ENCODE peak calls at places on chromosome 3, in six cellular contexts. One of them, this sample, is unnamed. For H4K20me1, the result is how much of the 10 kb centered on the place peaks cover.

GRCh38 chr3:78887029-78887428 is 880.8 kb downstream of the ROBO1 start:
- DNase-seq in endothelial cell of umbilical vein: no peak
- DNase-seq in GM23248: peak
- DNase-seq in HepG2: no peak
- DNase-seq in fibroblast of lung: peak
- DNase-seq in H1: no peak
- DNase-seq in this sample: no peak

GRCh38 chr3:15207836-15208504 is 1.9 kb downstream of the CAPN7 start:
- DNase-seq in HepG2: no peak
- DNase-seq in endothelial cell of umbilical vein: peak
- DNase-seq in H1: no peak
- DNase-seq in fibroblast of lung: peak
- DNase-seq in GM23248: peak
- DNase-seq in this sample: no peak

GRCh38 chr3:87694678-87695077 is 364.1 kb downstream of the CGGBP1 start:
- DNase-seq in fibroblast of lung: no peak
- DNase-seq in GM23248: no peak
- DNase-seq in H1: no peak
- DNase-seq in endothelial cell of umbilical vein: no peak
- DNase-seq in HepG2: no peak
- DNase-seq in this sample: no peak

GRCh38 chr3:79937567-79937966 is 169.8 kb upstream of the ROBO1 start:
- DNase-seq in endothelial cell of umbilical vein: no peak
- DNase-seq in HepG2: no peak
- DNase-seq in H1: no peak
- DNase-seq in fibroblast of lung: peak
- DNase-seq in GM23248: no peak
- DNase-seq in this sample: no peak

GRCh38 chr3:156395961-156396700 is 158.8 kb downstream of the SSR3 start:
- DNase-seq in endothelial cell of umbilical vein: no peak
- DNase-seq in fibroblast of lung: peak
- DNase-seq in HepG2: peak
- DNase-seq in H1: no peak
- DNase-seq in GM23248: peak
- DNase-seq in this sample: no peak

GRCh38 chr3:138776961-138777360 is 57.8 kb downstream of the PIK3CB start:
- DNase-seq in HepG2: no peak
- DNase-seq in H1: peak
- DNase-seq in endothelial cell of umbilical vein: no peak
- DNase-seq in GM23248: no peak
- DNase-seq in fibroblast of lung: no peak
- DNase-seq in this sample: no peak

GRCh38 chr3:7543294-7543693 is 682.4 kb downstream of the GRM7 start:
- DNase-seq in fibroblast of lung: peak
- DNase-seq in H1: no peak
- DNase-seq in GM23248: no peak
- DNase-seq in HepG2: no peak
- DNase-seq in endothelial cell of umbilical vein: peak
- DNase-seq in this sample: no peak

GRCh38 chr3:126551066-126551838 is 7.5 kb downstream of the C3orf22 start:
- DNase-seq in GM23248: peak
- DNase-seq in endothelial cell of umbilical vein: no peak
- DNase-seq in H1: no peak
- DNase-seq in HepG2: no peak
- DNase-seq in fibroblast of lung: no peak
- DNase-seq in this sample: peak

GRCh38 chr3:122932251-122932967 is 95.2 kb downstream of the SEMA5B start:
- DNase-seq in endothelial cell of umbilical vein: no peak
- DNase-seq in H1: no peak
- DNase-seq in GM23248: no peak
- DNase-seq in HepG2: no peak
- DNase-seq in fibroblast of lung: peak
- DNase-seq in this sample: no peak

GRCh38 chr3:26647078-26647477 is 24.5 kb downstream of the LRRC3B start:
- DNase-seq in endothelial cell of umbilical vein: no peak
- DNase-seq in H1: no peak
- DNase-seq in fibroblast of lung: no peak
- DNase-seq in HepG2: no peak
- DNase-seq in GM23248: no peak
- DNase-seq in this sample: no peak

GRCh38 chr3:108486910-108487309 is 23.5 kb downstream of the MYH15 start:
- DNase-seq in fibroblast of lung: peak
- DNase-seq in HepG2: no peak
- DNase-seq in endothelial cell of umbilical vein: peak
- DNase-seq in H1: no peak
- DNase-seq in GM23248: peak
- DNase-seq in this sample: no peak

GRCh38 chr3:175193815-175194518 is 334.8 kb downstream of the NAALADL2 start:
- DNase-seq in fibroblast of lung: peak
- DNase-seq in GM23248: peak
- DNase-seq in endothelial cell of umbilical vein: peak
- DNase-seq in HepG2: no peak
- DNase-seq in H1: no peak
- DNase-seq in this sample: no peak

GRCh38 chr3:142489572-142490323 is 41.9 kb upstream of the XRN1 start:
- DNase-seq in endothelial cell of umbilical vein: peak
- DNase-seq in GM23248: no peak
- DNase-seq in fibroblast of lung: no peak
- DNase-seq in H1: no peak
- DNase-seq in HepG2: peak
- DNase-seq in this sample: no peak

GRCh38 chr3:56291953-56292352 is 176.3 kb downstream of the ERC2 start:
- DNase-seq in GM23248: no peak
- DNase-seq in fibroblast of lung: peak
- DNase-seq in endothelial cell of umbilical vein: peak
- DNase-seq in HepG2: no peak
- DNase-seq in H1: no peak
- DNase-seq in this sample: no peak

GRCh38 chr3:61570813-61571212 is 9.4 kb downstream of the PTPRG start:
- DNase-seq in HepG2: no peak
- DNase-seq in endothelial cell of umbilical vein: no peak
- DNase-seq in GM23248: no peak
- DNase-seq in H1: no peak
- DNase-seq in fibroblast of lung: peak
- DNase-seq in this sample: no peak

GRCh38 chr3:60391292-60391691 is 860.0 kb downstream of the FHIT start:
- DNase-seq in HepG2: no peak
- DNase-seq in endothelial cell of umbilical vein: no peak
- DNase-seq in H1: no peak
- DNase-seq in fibroblast of lung: peak
- DNase-seq in GM23248: peak
- DNase-seq in this sample: no peak

GRCh38 chr3:171809513-171810277 is 588 bp downstream of the PLD1 start:
- DNase-seq in GM23248: peak
- DNase-seq in H1: peak
- DNase-seq in endothelial cell of umbilical vein: peak
- DNase-seq in fibroblast of lung: peak
- DNase-seq in HepG2: peak
- DNase-seq in this sample: no peak

GRCh38 chr3:73623996-73624362 is 762 bp downstream of the PDZRN3 start:
- DNase-seq in fibroblast of lung: peak
- DNase-seq in endothelial cell of umbilical vein: no peak
- DNase-seq in H1: peak
- DNase-seq in HepG2: no peak
- DNase-seq in GM23248: peak
- DNase-seq in this sample: no peak

GRCh38 chr3:170506556-170506955 is 79.3 kb downstream of the SLC7A14 start:
- DNase-seq in fibroblast of lung: peak
- DNase-seq in endothelial cell of umbilical vein: peak
- DNase-seq in GM23248: peak
- DNase-seq in H1: no peak
- DNase-seq in HepG2: peak
- DNase-seq in this sample: no peak

GRCh38 chr3:178078933-178079332 is 457.3 kb upstream of the KCNMB2 start:
- DNase-seq in HepG2: no peak
- DNase-seq in GM23248: peak
- DNase-seq in fibroblast of lung: peak
- DNase-seq in endothelial cell of umbilical vein: peak
- DNase-seq in H1: no peak
- DNase-seq in this sample: no peak

GRCh38 chr3:101913173-101913572 is 63.9 kb downstream of the NFKBIZ start:
- DNase-seq in H1: no peak
- DNase-seq in fibroblast of lung: peak
- DNase-seq in GM23248: no peak
- DNase-seq in HepG2: no peak
- DNase-seq in endothelial cell of umbilical vein: peak
- DNase-seq in this sample: no peak

GRCh38 chr3:131535596-131535995 is 32.8 kb upstream of the MRPL3 start:
- DNase-seq in HepG2: no peak
- DNase-seq in H1: no peak
- DNase-seq in GM23248: peak
- DNase-seq in fibroblast of lung: peak
- DNase-seq in endothelial cell of umbilical vein: no peak
- DNase-seq in this sample: no peak

GRCh38 chr3:123300572-123300971 is 98.8 kb downstream of the SEC22A start:
- DNase-seq in HepG2: no peak
- DNase-seq in fibroblast of lung: no peak
- DNase-seq in H1: no peak
- DNase-seq in GM23248: no peak
- DNase-seq in endothelial cell of umbilical vein: no peak
- DNase-seq in this sample: no peak

GRCh38 chr3:197458179-197458707 is 97.5 kb downstream of the BDH1 start:
- DNase-seq in H1: no peak
- DNase-seq in endothelial cell of umbilical vein: no peak
- DNase-seq in HepG2: peak
- DNase-seq in fibroblast of lung: no peak
- DNase-seq in GM23248: no peak
- DNase-seq in this sample: peak

GRCh38 chr3:36744770-36745169 is 19.6 kb downstream of the DCLK3 start:
- DNase-seq in endothelial cell of umbilical vein: no peak
- DNase-seq in H1: no peak
- DNase-seq in HepG2: no peak
- DNase-seq in fibroblast of lung: no peak
- DNase-seq in GM23248: no peak
- DNase-seq in this sample: no peak

GRCh38 chr3:47143068-47143467 is 20.8 kb downstream of the SETD2 start:
- DNase-seq in HepG2: no peak
- DNase-seq in fibroblast of lung: no peak
- DNase-seq in GM23248: no peak
- DNase-seq in H1: no peak
- DNase-seq in endothelial cell of umbilical vein: no peak
- DNase-seq in this sample: no peak

GRCh38 chr3:30620402-30621360 is 14.3 kb downstream of the TGFBR2 start:
- DNase-seq in H1: no peak
- DNase-seq in endothelial cell of umbilical vein: no peak
- DNase-seq in HepG2: no peak
- DNase-seq in fibroblast of lung: no peak
- DNase-seq in GM23248: no peak
- DNase-seq in this sample: no peak

GRCh38 chr3:126777366-126777765 is 73.3 kb downstream of the CHCHD6 start:
- DNase-seq in H1: no peak
- DNase-seq in fibroblast of lung: no peak
- DNase-seq in endothelial cell of umbilical vein: no peak
- DNase-seq in GM23248: no peak
- DNase-seq in HepG2: no peak
- DNase-seq in this sample: no peak

GRCh38 chr3:165696496-165696895 is 140.7 kb downstream of the BCHE start:
- DNase-seq in H1: no peak
- DNase-seq in fibroblast of lung: no peak
- DNase-seq in endothelial cell of umbilical vein: no peak
- DNase-seq in GM23248: no peak
- DNase-seq in HepG2: no peak
- DNase-seq in this sample: no peak

GRCh38 chr3:183151716-183152385 is 10.7 kb downstream of the LAMP3 start:
- DNase-seq in endothelial cell of umbilical vein: no peak
- DNase-seq in fibroblast of lung: no peak
- DNase-seq in H1: no peak
- DNase-seq in HepG2: no peak
- DNase-seq in GM23248: no peak
- DNase-seq in this sample: no peak

DNA sequence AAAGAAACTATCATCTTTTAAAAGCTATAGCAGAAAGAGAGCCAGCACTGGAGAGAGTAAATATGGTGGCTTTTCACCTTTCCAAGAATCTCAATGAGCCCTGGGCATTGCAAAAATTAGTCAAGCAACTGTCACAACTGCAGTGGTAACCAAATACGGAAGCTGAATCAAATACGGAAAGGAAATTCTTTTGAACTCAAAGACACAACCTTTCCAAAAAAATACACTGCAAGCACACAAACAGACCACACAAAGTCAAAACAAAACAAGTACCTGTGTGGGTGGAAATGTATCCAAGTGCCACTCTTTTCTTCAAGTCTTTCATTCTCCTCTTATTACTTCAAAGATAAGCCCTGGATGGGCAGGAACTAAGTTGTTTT is 17.6 kb downstream of the VGLL4 start:
- DNase-seq in H1: no peak
- DNase-seq in endothelial cell of umbilical vein: no peak
- DNase-seq in GM23248: no peak
- DNase-seq in fibroblast of lung: no peak
- DNase-seq in HepG2: no peak
- DNase-seq in this sample: no peak
- H3K27ac ChIP-seq in H1: no peak
- H3K27ac ChIP-seq in endothelial cell of umbilical vein: no peak
- H3K27ac ChIP-seq in GM23248: no peak
- H3K27ac ChIP-seq in fibroblast of lung: no peak
- H3K27ac ChIP-seq in HepG2: peak
- H3K27ac ChIP-seq in this sample: no peak

GRCh38 chr3:152391671-152392070 is 122.9 kb downstream of the MBNL1 start:
- DNase-seq in fibroblast of lung: no peak
- DNase-seq in endothelial cell of umbilical vein: no peak
- DNase-seq in H1: no peak
- DNase-seq in HepG2: no peak
- DNase-seq in GM23248: no peak
- DNase-seq in this sample: no peak
- H4K20me1 ChIP-seq in fibroblast of lung: under half
- H4K20me1 ChIP-seq in endothelial cell of umbilical vein: under half
- H4K20me1 ChIP-seq in H1: under half
- H4K20me1 ChIP-seq in HepG2: under half
- H4K20me1 ChIP-seq in GM23248: under half
- H4K20me1 ChIP-seq in this sample: half or more

GRCh38 chr3:13276438-13277129 is 143.5 kb downstream of the NUP210 start:
- DNase-seq in H1: no peak
- DNase-seq in HepG2: no peak
- DNase-seq in endothelial cell of umbilical vein: no peak
- DNase-seq in fibroblast of lung: no peak
- DNase-seq in GM23248: no peak
- DNase-seq in this sample: no peak
- TF ChIP-seq EZH2 in H1: no peak
- TF ChIP-seq EZH2 in HepG2: no peak
- TF ChIP-seq EZH2 in endothelial cell of umbilical vein: no peak
- TF ChIP-seq EZH2 in fibroblast of lung: no peak
- TF ChIP-seq EZH2 in GM23248: no peak
- TF ChIP-seq EZH2 in this sample: no peak

GRCh38 chr3:189981668-189982067 is 139.0 kb downstream of the P3H2 start:
- DNase-seq in HepG2: no peak
- DNase-seq in fibroblast of lung: peak
- DNase-seq in GM23248: peak
- DNase-seq in endothelial cell of umbilical vein: peak
- DNase-seq in H1: no peak
- DNase-seq in this sample: no peak
- H3K27ac ChIP-seq in HepG2: no peak
- H3K27ac ChIP-seq in fibroblast of lung: no peak
- H3K27ac ChIP-seq in GM23248: peak
- H3K27ac ChIP-seq in endothelial cell of umbilical vein: no peak
- H3K27ac ChIP-seq in H1: no peak
- H3K27ac ChIP-seq in this sample: no peak